ENCODE peak calls at places on chromosomes 16 and 17, in six cellular contexts. Q is cardiac fibroblast, X is psoas muscle, P is WTC11, L is hypothalamus, G is anterior cingulate cortex. U is an unnamed sample.

GRCh38 chr16:26475579-26475978 is 591.1 kb upstream of the C16orf82 start:
- DNase-seq in Q (no peak), X (no peak), P (no peak), L (no peak), G (no peak), U (no peak)

GRCh38 chr17:68641276-68642117 is 40.3 kb upstream of the FAM20A start:
- DNase-seq in Q (no peak), X (no peak), P (no peak), L (no peak), G (no peak), U (no peak)

GRCh38 chr16:58379736-58380135 is 12.5 kb upstream of the GINS3 start:
- DNase-seq in Q (peak; percentile 11), X (no peak), P (no peak), L (no peak), G (no peak), U (no peak)

GRCh38 chr17:61284174-61284573 is 115.5 kb upstream of the TBX2 start:
- DNase-seq in Q (peak; percentile 89), X (no peak), P (no peak), L (no peak), G (no peak), U (no peak)

GRCh38 chr16:53022374-53022773 is 30.3 kb downstream of the CHD9NB start:
- DNase-seq in Q (peak; percentile 68), X (no peak), P (peak; percentile 51), L (peak; percentile 1), G (peak; percentile 3), U (peak; percentile 7)

GRCh38 chr17:2025220-2025621 is at the start of gene RTN4RL1:
- DNase-seq in Q (peak; percentile 45), X (peak; percentile 86), P (peak; percentile 56), L (peak; percentile 42), G (peak; percentile 45), U (no peak)

GRCh38 chr17:77011173-77012011 is 129.4 kb upstream of the SEC14L1 start:
- DNase-seq in Q (peak; percentile 74), X (no peak), P (peak; percentile 74), L (no peak), G (no peak), U (no peak)

GRCh38 chr16:62190426-62190825 is 154.2 kb upstream of the CDH8 start:
- DNase-seq in Q (peak; percentile 1), X (no peak), P (no peak), L (no peak), G (no peak), U (no peak)

GRCh38 chr16:25219070-25219737 is 2.5 kb downstream of the AQP8 start:
- DNase-seq in Q (no peak), X (no peak), P (no peak), L (no peak), G (no peak), U (no peak)

GRCh38 chr16:79270011-79270410 is 330.5 kb downstream of the MAF start:
- DNase-seq in Q (no peak), X (no peak), P (no peak), L (no peak), G (no peak), U (no peak)

GRCh38 chr17:45936610-45937009 is 42.3 kb downstream of the MAPT start:
- DNase-seq in Q (no peak), X (no peak), P (no peak), L (no peak), G (no peak), U (no peak)

GRCh38 chr16:88535181-88535856 is 34.9 kb upstream of the ZC3H18 start:
- DNase-seq in Q (no peak), X (peak; percentile 57), P (no peak), L (no peak), G (no peak), U (no peak)

GRCh38 chr16:75102595-75102994 is 14.0 kb downstream of the LDHD start:
- DNase-seq in Q (no peak), X (no peak), P (no peak), L (no peak), G (no peak), U (no peak)

GRCh38 chr16:65657556-65657955 is 535.7 kb upstream of the CDH11 start:
- DNase-seq in Q (peak; percentile 11), X (no peak), P (no peak), L (no peak), G (no peak), U (no peak)

GRCh38 chr16:11313493-11314308 is 31.6 kb upstream of the RMI2 start:
- DNase-seq in Q (no peak), X (no peak), P (no peak), L (no peak), G (no peak), U (no peak)

GRCh38 chr17:81339180-81339501 is 44.0 kb upstream of the SLC38A10 start:
- DNase-seq in Q (no peak), X (no peak), P (peak; percentile 47), L (no peak), G (no peak), U (no peak)

GRCh38 chr16:71572497-71573116 is 4.3 kb downstream of the TAT start:
- DNase-seq in Q (no peak), X (no peak), P (no peak), L (no peak), G (no peak), U (no peak)

GRCh38 chr17:72254808-72255449 is 134.1 kb downstream of the SOX9 start:
- DNase-seq in Q (no peak), X (no peak), P (no peak), L (no peak), G (no peak), U (no peak)

GRCh38 chr16:20300312-20301097 is 26.8 kb downstream of the GP2 start:
- DNase-seq in Q (peak; percentile 64), X (no peak), P (peak; percentile 64), L (peak; percentile 15), G (peak; percentile 36), U (no peak)

GRCh38 chr16:77759821-77760220 is 28.5 kb upstream of the VAT1L start:
- DNase-seq in Q (no peak), X (no peak), P (no peak), L (no peak), G (no peak), U (no peak)

GRCh38 chr16:13178318-13178717 is 276.9 kb downstream of the SHISA9 start:
- DNase-seq in Q (no peak), X (no peak), P (no peak), L (no peak), G (peak; percentile 3), U (no peak)

GRCh38 chr17:50903604-50904521 is 37.7 kb upstream of the TOB1 start:
- DNase-seq in Q (peak; percentile 68), X (no peak), P (no peak), L (no peak), G (no peak), U (peak; percentile 45)

GRCh38 chr17:77286641-77287431 is 146.1 kb downstream of the SEC14L1 start:
- DNase-seq in Q (peak; percentile 81), X (peak; percentile 91), P (no peak), L (peak; percentile 26), G (no peak), U (no peak)

GRCh38 chr16:68700120-68700519 is 37.0 kb upstream of the CDH1 start:
- DNase-seq in Q (peak; percentile 38), X (no peak), P (no peak), L (no peak), G (no peak), U (no peak)

GRCh38 chr16:68013440-68013839 is 2.3 kb downstream of the DPEP2NB start:
- DNase-seq in Q (peak; percentile 24), X (no peak), P (no peak), L (no peak), G (no peak), U (no peak)

GRCh38 chr17:68849673-68850260 is 105.4 kb downstream of the ABCA8 start:
- DNase-seq in Q (no peak), X (no peak), P (no peak), L (no peak), G (no peak), U (no peak)

GRCh38 chr16:53773150-53773846 is 69.3 kb downstream of the FTO start:
- DNase-seq in Q (peak; percentile 90), X (no peak), P (peak; percentile 15), L (peak; percentile 8), G (peak; percentile 23), U (peak; percentile 33)

U was measured in AG04450.